ENCODE peak calls at places on chromosomes 11 and 22, in nine cellular contexts. J is endothelial cell, Q is foreskin fibroblast, R is dorsolateral prefrontal cortex, P is stomach, U is AG04450, W is left lung, C is pancreas, Y is nephron progenitor cell. V is an unnamed sample.

GRCh38 chr22:22761606-22761962 is 117.2 kb downstream of the GGTLC2 start:
- DNase-seq in J (no peak), Q (no peak), R (no peak), P (no peak), U (no peak), W (no peak), C (no peak), Y (no peak), V (no peak)

GRCh38 chr22:31177420-31178162 is 17.6 kb downstream of the RNF185 start:
- DNase-seq in J (no peak), Q (peak; percentile 83), R (no peak), P (no peak), U (peak; percentile 83), W (no peak), C (no peak), Y (no peak), V (no peak)

GRCh38 chr11:132587716-132588115 is 944.6 kb downstream of the OPCML start:
- DNase-seq in J (no peak), Q (no peak), R (no peak), P (no peak), U (no peak), W (no peak), C (no peak), Y (no peak), V (no peak)

GRCh38 chr11:116935089-116935488 is 97.7 kb upstream of the APOA1 start:
- DNase-seq in J (no peak), Q (no peak), R (no peak), P (no peak), U (no peak), W (no peak), C (no peak), Y (no peak), V (no peak)

GRCh38 chr11:131663403-131664200 is 293.2 kb downstream of the NTM start:
- DNase-seq in J (no peak), Q (no peak), R (peak; percentile 88), P (no peak), U (no peak), W (no peak), C (no peak), Y (no peak), V (no peak)

GRCh38 chr11:61690706-61691377 is 10.7 kb downstream of the DAGLA start:
- DNase-seq in J (no peak), Q (no peak), R (no peak), P (no peak), U (no peak), W (no peak), C (peak; percentile 29), Y (no peak), V (no peak)

GRCh38 chr11:48675945-48676344 is 187.4 kb downstream of the OR4A47 start:
- DNase-seq in J (no peak), Q (no peak), R (no peak), P (no peak), U (no peak), W (no peak), C (no peak), Y (no peak), V (no peak)

GRCh38 chr22:19503869-19504268 is 20.3 kb downstream of the CLDN5 start:
- DNase-seq in J (peak; percentile 33), Q (no peak), R (no peak), P (no peak), U (no peak), W (no peak), C (no peak), Y (no peak), V (no peak)

GRCh38 chr11:90318651-90319050 is 95.8 kb upstream of the CHORDC1 start:
- DNase-seq in J (no peak), Q (no peak), R (no peak), P (no peak), U (no peak), W (no peak), C (no peak), Y (no peak), V (no peak)

GRCh38 chr11:132844956-132845355 is 687.3 kb downstream of the OPCML start:
- DNase-seq in J (no peak), Q (peak; percentile 55), R (no peak), P (no peak), U (peak; percentile 77), W (no peak), C (no peak), Y (no peak), V (no peak)

GRCh38 chr11:70409871-70410270 is 11.5 kb downstream of the CTTN start:
- DNase-seq in J (no peak), Q (no peak), R (no peak), P (no peak), U (no peak), W (no peak), C (no peak), Y (no peak), V (no peak)

GRCh38 chr11:67298786-67299185 is 4.5 kb upstream of the SSH3 start:
- DNase-seq in J (no peak), Q (no peak), R (no peak), P (no peak), U (no peak), W (no peak), C (no peak), Y (no peak), V (no peak)

GRCh38 chr11:75242722-75243600 is 2.4 kb downstream of the TPBGL start:
- DNase-seq in J (no peak), Q (no peak), R (peak; percentile 9), P (peak; percentile 16), U (no peak), W (peak; percentile 19), C (no peak), Y (no peak), V (no peak)

GRCh38 chr11:12235549-12235944 is 125.2 kb downstream of the MICAL2 start:
- DNase-seq in J (no peak), Q (no peak), R (no peak), P (no peak), U (no peak), W (no peak), C (no peak), Y (no peak), V (no peak)

GRCh38 chr11:64134963-64135362 is 30.9 kb downstream of the MACROD1 start:
- DNase-seq in J (no peak), Q (no peak), R (no peak), P (no peak), U (no peak), W (no peak), C (no peak), Y (no peak), V (no peak)

GRCh38 chr11:107706531-107706930 is 5.3 kb downstream of the SLN start:
- DNase-seq in J (no peak), Q (no peak), R (no peak), P (no peak), U (no peak), W (no peak), C (no peak), Y (no peak), V (no peak)

DNA sequence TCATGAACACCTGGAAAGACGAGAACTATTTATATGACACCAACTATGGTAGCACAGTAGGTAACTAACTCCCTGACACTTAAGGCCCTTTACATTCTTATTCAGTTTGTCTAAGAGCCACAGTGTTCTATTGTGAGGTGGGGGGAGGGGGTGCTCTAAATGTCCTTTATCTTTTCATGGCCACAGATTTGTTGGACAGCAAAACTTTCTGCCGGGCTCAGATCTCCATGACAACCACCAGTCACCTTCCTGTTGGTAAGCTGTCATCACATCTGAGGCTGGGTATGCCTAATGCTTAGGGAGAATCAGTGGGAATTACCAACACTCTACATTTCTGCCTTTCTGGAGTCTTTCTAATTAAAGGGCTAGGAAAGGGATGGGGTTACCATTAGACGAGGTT is 30.7 kb downstream of the EHF start:
- DNase-seq in J (no peak), Q (no peak), R (no peak), P (no peak), U (no peak), W (no peak), C (no peak), Y (no peak), V (no peak)
- TF ChIP-seq CTCF in J (no peak), Q (no peak), R (no peak), P (no peak), U (no peak), W (no peak), C (no peak), Y (no peak), V (no peak)

GRCh38 chr22:23845661-23846469 is 7.1 kb upstream of the DERL3 start:
- DNase-seq in J (no peak), Q (no peak), R (no peak), P (no peak), U (no peak), W (no peak), C (no peak), Y (no peak), V (no peak)

GRCh38 chr22:23850136-23850611 is 7.5 kb upstream of the SLC2A11 start:
- DNase-seq in J (no peak), Q (no peak), R (no peak), P (peak; percentile 52), U (no peak), W (no peak), C (peak; percentile 61), Y (no peak), V (no peak)

GRCh38 chr22:23847991-23848864 is 9.4 kb upstream of the DERL3 start:
- DNase-seq in J (no peak), Q (no peak), R (no peak), P (no peak), U (no peak), W (no peak), C (no peak), Y (no peak), V (no peak)

GRCh38 chr22:23847310-23847920 is 8.6 kb upstream of the DERL3 start:
- DNase-seq in J (no peak), Q (no peak), R (no peak), P (no peak), U (no peak), W (no peak), C (no peak), Y (no peak), V (no peak)

GRCh38 chr22:23849009-23850006 is 8.4 kb upstream of the SLC2A11 start:
- DNase-seq in J (peak; percentile 98), Q (no peak), R (peak; percentile 69), P (peak; percentile 91), U (no peak), W (peak; percentile 81), C (peak; percentile 92), Y (peak; percentile 97), V (peak; percentile 91)
- TF ChIP-seq CTCF in J (peak; percentile 98), Q (peak; percentile 92), R (peak; percentile 99), P (peak; percentile 93), U (peak; percentile 95), W (peak; percentile 97), C (peak; percentile 99), Y (peak; percentile 97), V (peak; percentile 97)

GRCh38 chr22:21643533-21644357 is 1.6 kb downstream of the SDF2L1 start:
- DNase-seq in J (no peak), Q (no peak), R (no peak), P (no peak), U (no peak), W (no peak), C (no peak), Y (no peak), V (no peak)
- TF ChIP-seq CTCF in J (no peak), Q (no peak), R (no peak), P (no peak), U (no peak), W (no peak), C (no peak), Y (no peak), V (no peak)

DNA sequence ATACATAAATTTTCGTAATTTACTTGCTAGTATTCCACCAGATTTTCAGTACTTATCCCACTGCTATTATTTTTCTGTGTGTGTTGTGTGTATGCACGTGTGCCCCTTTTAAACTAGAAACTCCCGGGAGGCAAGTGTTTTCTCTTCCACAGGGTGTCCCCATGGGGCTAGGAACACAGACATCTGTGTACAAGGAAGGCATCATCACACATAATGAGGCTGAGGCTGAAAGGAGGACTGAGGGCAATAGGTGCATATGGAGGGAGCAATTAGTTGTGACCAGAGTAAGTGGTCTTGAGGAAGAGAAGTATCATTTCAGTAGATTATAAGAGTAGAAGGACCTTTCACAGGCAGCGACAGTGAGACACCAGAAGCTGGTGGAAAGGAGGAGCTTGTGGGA is 2.1 kb upstream of the DPAGT1 start:
- DNase-seq in J (no peak), Q (no peak), R (no peak), P (no peak), U (no peak), W (no peak), C (no peak), Y (no peak), V (no peak)
- TF ChIP-seq CTCF in J (no peak), Q (no peak), R (peak; percentile 14), P (no peak), U (no peak), W (no peak), C (no peak), Y (no peak), V (no peak)

V was measured in natural killer cell.